ENCODE peak calls at places on chromosome 13, in five cellular contexts. B is heart right ventricle, X is mucosa of descending colon, Y is A549, E is upper lobe of right lung. D is an unnamed sample.

GRCh38 chr13:34066344-34066743 is 248.4 kb downstream of the RFC3 start:
- DNase-seq in Y (no peak), E (no peak), B (no peak), X (no peak), D (no peak)

GRCh38 chr13:23695711-23696512 is 125.7 kb downstream of the TNFRSF19 start:
- DNase-seq in E (peak), Y (no peak), B (peak), X (peak), D (peak)

GRCh38 chr13:33524086-33524485 is 238.5 kb upstream of the STARD13 start:
- DNase-seq in Y (no peak), X (no peak), E (no peak), B (no peak), D (no peak)

GRCh38 chr13:80235559-80236296 is 105.2 kb downstream of the SPRY2 start:
- DNase-seq in Y (no peak), E (no peak), X (no peak), B (peak), D (no peak)

GRCh38 chr13:98454389-98454881 is 122.5 kb downstream of the STK24 start:
- DNase-seq in X (no peak), Y (no peak), B (no peak), E (no peak), D (no peak)

GRCh38 chr13:113981201-113981605 is 7.3 kb upstream of the C13orf46 start:
- DNase-seq in B (no peak), Y (peak), X (peak), E (peak), D (no peak)

GRCh38 chr13:28258401-28258800 is 120.1 kb downstream of the PAN3 start:
- DNase-seq in X (no peak), B (no peak), Y (no peak), E (no peak), D (no peak)

GRCh38 chr13:28321751-28322150 is 173.2 kb downstream of the FLT1 start:
- DNase-seq in Y (no peak), E (no peak), B (no peak), X (no peak), D (no peak)

GRCh38 chr13:27403727-27404385 is 20.6 kb upstream of the GTF3A start:
- DNase-seq in B (no peak), E (no peak), X (no peak), Y (no peak), D (no peak)

GRCh38 chr13:18936104-18936503 is 245.5 kb downstream of the TUBA3C start:
- DNase-seq in B (no peak), E (no peak), Y (no peak), X (no peak), D (no peak)

GRCh38 chr13:38883783-38884182 is 106.8 kb downstream of the STOML3 start:
- DNase-seq in X (no peak), B (no peak), E (no peak), Y (no peak), D (no peak)

GRCh38 chr13:100511422-100511821 is 77.2 kb downstream of the GGACT start:
- DNase-seq in E (no peak), X (no peak), Y (no peak), B (no peak), D (no peak)

GRCh38 chr13:32107474-32107873 is 75.9 kb downstream of the FRY start:
- DNase-seq in X (no peak), B (no peak), Y (no peak), E (no peak), D (no peak)

GRCh38 chr13:51364404-51365008 is 25.0 kb downstream of the SERPINE3 start:
- DNase-seq in X (no peak), Y (no peak), E (no peak), B (no peak), D (no peak)

GRCh38 chr13:107650081-107650701 is 565.1 kb downstream of the LIG4 start:
- DNase-seq in Y (no peak), B (peak), E (peak), X (no peak), D (peak)

GRCh38 chr13:55999709-56000108 is 1141.0 kb upstream of the PRR20A start:
- DNase-seq in X (no peak), B (no peak), Y (no peak), E (no peak), D (no peak)

GRCh38 chr13:40993119-40993518 is 26.0 kb downstream of the ELF1 start:
- DNase-seq in E (no peak), X (no peak), B (no peak), Y (no peak), D (no peak)

GRCh38 chr13:85520445-85520844 is 278.8 kb downstream of the SLITRK6 start:
- DNase-seq in Y (no peak), B (no peak), E (no peak), X (no peak), D (no peak)

GRCh38 chr13:33611016-33611805 is 206.7 kb upstream of the RFC3 start:
- DNase-seq in X (no peak), Y (no peak), B (peak), E (no peak), D (no peak)

GRCh38 chr13:93226065-93226622 is 463 bp upstream of the GPC6 start:
- DNase-seq in E (no peak), Y (no peak), X (no peak), B (no peak), D (no peak)

GRCh38 chr13:20001351-20001750 is 42.8 kb downstream of the ZMYM2 start:
- DNase-seq in E (no peak), B (no peak), X (no peak), Y (no peak), D (no peak)

GRCh38 chr13:42875448-42876269 is 94.3 kb downstream of the FAM216B start:
- DNase-seq in B (no peak), E (no peak), Y (no peak), X (no peak), D (no peak)
- TF ChIP-seq CTCF in B (no peak), E (no peak), Y (no peak), X (no peak), D (no peak)

DNA sequence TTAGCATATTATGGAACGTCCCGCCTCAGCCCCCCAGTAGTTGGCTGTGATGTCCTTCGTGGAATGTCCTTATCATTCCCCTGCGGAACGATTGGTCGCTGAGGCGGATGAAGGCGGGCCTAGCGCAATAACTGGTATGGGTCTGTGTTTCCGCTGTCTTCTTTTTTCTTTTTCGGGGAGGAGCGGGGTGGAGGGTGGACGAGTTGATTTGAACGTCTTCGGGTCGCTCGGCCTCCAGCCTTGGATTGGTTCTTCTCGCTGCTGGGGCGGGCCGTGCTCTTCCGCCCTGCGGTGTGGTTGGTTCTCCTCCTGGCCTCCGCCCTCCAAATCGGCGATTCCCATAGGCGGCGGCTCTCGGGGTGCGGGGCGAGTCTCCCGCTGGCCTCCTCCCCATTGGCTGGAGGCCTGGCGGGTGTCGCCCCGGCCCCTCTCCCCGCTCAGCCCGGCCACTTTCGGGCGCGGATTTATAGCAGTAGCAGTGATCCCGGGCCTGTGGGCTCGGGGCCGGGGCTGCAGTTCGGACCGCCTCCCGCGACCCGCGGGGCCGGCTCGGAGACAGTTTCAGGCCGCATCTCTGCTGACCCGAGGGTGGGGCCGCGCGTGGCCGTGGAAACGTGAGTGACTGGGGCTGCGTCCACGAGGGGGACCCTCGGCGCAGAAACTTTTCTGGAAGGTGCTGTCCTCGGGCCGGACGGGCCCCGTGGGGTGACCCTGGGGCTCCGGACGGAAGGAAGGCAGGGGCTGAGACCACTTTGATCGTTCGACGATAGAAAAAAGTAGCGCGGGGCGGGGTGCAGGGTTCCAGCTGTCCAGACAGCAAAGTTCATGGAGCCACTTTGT is 2.1 kb downstream of the ING1 start:
- DNase-seq in E (peak), B (peak), Y (peak), X (peak), D (peak)
- TF ChIP-seq CTCF in E (peak), B (no peak), Y (no peak), X (peak), D (no peak)

DNA sequence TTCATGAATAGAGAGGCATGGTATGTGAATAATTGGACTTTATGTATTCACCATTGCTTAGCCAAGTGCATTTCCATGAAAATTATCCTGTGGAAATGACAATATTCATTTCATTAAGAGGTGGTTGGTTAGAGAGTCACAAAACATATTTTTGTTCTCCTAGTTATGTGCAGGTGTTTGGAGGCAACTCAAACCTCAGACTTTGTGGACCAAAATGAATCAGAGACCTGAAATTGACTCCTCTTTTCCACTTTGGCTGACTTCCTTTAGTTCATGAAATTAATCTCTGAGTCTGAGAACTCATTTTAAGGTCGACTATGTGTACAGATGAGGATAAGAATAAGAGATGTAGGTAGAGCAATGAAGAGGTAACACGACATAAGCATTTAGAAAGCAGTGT is 185.2 kb upstream of the CSNK1A1L start:
- DNase-seq in B (no peak), Y (no peak), E (no peak), X (no peak), D (no peak)
- TF ChIP-seq CTCF in B (no peak), Y (no peak), E (no peak), X (no peak), D (no peak)

GRCh38 chr13:82565191-82565590 is 1317.1 kb downstream of the SLITRK1 start:
- DNase-seq in X (no peak), E (no peak), Y (no peak), B (no peak), D (no peak)

GRCh38 chr13:82571653-82572052 is 1310.6 kb downstream of the SLITRK1 start:
- DNase-seq in B (no peak), X (no peak), E (no peak), Y (no peak), D (no peak)

GRCh38 chr13:82569581-82569980 is 1312.7 kb downstream of the SLITRK1 start:
- DNase-seq in X (no peak), E (no peak), Y (no peak), B (no peak), D (no peak)

GRCh38 chr13:82560889-82561288 is 1321.4 kb downstream of the SLITRK1 start:
- DNase-seq in Y (no peak), X (no peak), B (no peak), E (no peak), D (no peak)

GRCh38 chr13:82566864-82567263 is 1315.4 kb downstream of the SLITRK1 start:
- DNase-seq in E (no peak), X (no peak), Y (no peak), B (no peak), D (no peak)
- TF ChIP-seq CTCF in E (no peak), X (no peak), Y (no peak), B (no peak), D (no peak)

GRCh38 chr13:112752711-112753541 is 63.1 kb downstream of the ATP11A start:
- DNase-seq in B (no peak), Y (no peak), X (no peak), E (peak), D (no peak)
- TF ChIP-seq CTCF in B (no peak), Y (no peak), X (no peak), E (no peak), D (no peak)

D was measured in CD8-positive, alpha-beta T cell.